ENCODE peak calls at places on chromosomes 16 and 17, in seven cellular contexts. R, B, J, I, U, F and S are unnamed samples.

GRCh38 chr17:44354582-44355309 is 8.9 kb downstream of the FAM171A2 start:
- DNase-seq in B (peak), J (peak), I (peak), R (no peak), F (peak), U (no peak), S (peak)

GRCh38 chr16:15795615-15796014 is 61.2 kb downstream of the MYH11 start:
- DNase-seq in U (no peak), J (no peak), B (no peak), F (no peak), R (no peak), I (no peak), S (no peak)

GRCh38 chr16:46762583-46762982 is 14.4 kb upstream of the MYLK3 start:
- DNase-seq in R (no peak), F (peak), U (no peak), J (no peak), B (no peak), I (no peak), S (no peak)

GRCh38 chr17:36752096-36752888 is 150.9 kb downstream of the MRM1 start:
- DNase-seq in I (no peak), U (no peak), B (no peak), J (no peak), F (no peak), R (no peak), S (no peak)

GRCh38 chr16:4351880-4352279 is 759 bp upstream of the PAM16 start:
- DNase-seq in I (no peak), R (peak), J (no peak), B (no peak), U (peak), F (peak), S (no peak)

GRCh38 chr16:57178793-57179212 is 7.0 kb downstream of the PSME3IP1 start:
- DNase-seq in U (peak), J (no peak), R (peak), I (no peak), B (peak), F (peak), S (no peak)

GRCh38 chr17:49656247-49656646 is 21.6 kb downstream of the SPOP start:
- DNase-seq in B (no peak), F (no peak), J (no peak), U (no peak), R (no peak), I (no peak), S (no peak)

GRCh38 chr17:64155751-64156544 is 26.0 kb upstream of the ERN1 start:
- DNase-seq in I (no peak), F (no peak), R (peak), U (peak), J (no peak), B (no peak), S (no peak)

GRCh38 chr16:9836118-9836736 is 346.0 kb downstream of the GRIN2A start:
- DNase-seq in R (no peak), J (peak), F (peak), U (no peak), I (no peak), B (no peak), S (no peak)

GRCh38 chr17:79852748-79853147 is 13.5 kb upstream of the CBX4 start:
- DNase-seq in F (no peak), I (no peak), R (peak), B (no peak), J (no peak), U (peak), S (no peak)

GRCh38 chr17:50934672-50935200 is 68.6 kb upstream of the TOB1 start:
- DNase-seq in B (no peak), F (no peak), U (no peak), I (no peak), R (no peak), J (no peak), S (no peak)

GRCh38 chr16:85648782-85649181 is 35.7 kb downstream of the GSE1 start:
- DNase-seq in R (peak), I (no peak), B (no peak), U (no peak), F (no peak), J (no peak), S (no peak)

GRCh38 chr17:75536401-75536800 is 10.9 kb downstream of the LLGL2 start:
- DNase-seq in U (no peak), J (no peak), R (no peak), B (no peak), F (peak), I (no peak), S (no peak)
- H4K8ac ChIP-seq in U (no peak), J (no peak), R (no peak), B (no peak), F (no peak), I (no peak), S (peak)

DNA sequence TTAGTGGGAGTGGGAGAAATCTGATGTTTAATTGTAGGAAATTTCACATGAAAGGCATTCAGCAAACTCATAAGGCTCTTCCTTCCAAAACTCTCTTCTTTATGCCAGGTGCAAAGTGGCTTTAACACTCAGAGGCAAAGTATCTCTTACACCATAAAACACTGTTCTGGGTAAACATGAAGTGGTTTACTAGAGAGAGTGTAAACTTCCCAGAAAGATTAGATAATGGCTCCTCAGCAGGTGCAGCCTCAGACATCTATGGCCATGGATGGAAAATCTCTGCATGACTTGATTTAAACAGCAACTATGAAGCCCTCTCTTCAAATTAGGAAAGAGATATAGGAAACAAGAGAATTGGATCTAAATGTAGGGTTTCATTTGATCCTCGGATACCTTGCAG is 583.1 kb upstream of the SALL1 start:
- DNase-seq in I (no peak), J (no peak), U (no peak), R (no peak), B (no peak), F (no peak), S (no peak)
- H4K8ac ChIP-seq in I (no peak), J (no peak), U (no peak), R (no peak), B (no peak), F (no peak), S (no peak)

GRCh38 chr17:6830383-6830986 is 1.0 kb downstream of the TEKT1 start:
- DNase-seq in B (no peak), R (no peak), I (no peak), J (no peak), F (no peak), U (no peak), S (no peak)

DNA sequence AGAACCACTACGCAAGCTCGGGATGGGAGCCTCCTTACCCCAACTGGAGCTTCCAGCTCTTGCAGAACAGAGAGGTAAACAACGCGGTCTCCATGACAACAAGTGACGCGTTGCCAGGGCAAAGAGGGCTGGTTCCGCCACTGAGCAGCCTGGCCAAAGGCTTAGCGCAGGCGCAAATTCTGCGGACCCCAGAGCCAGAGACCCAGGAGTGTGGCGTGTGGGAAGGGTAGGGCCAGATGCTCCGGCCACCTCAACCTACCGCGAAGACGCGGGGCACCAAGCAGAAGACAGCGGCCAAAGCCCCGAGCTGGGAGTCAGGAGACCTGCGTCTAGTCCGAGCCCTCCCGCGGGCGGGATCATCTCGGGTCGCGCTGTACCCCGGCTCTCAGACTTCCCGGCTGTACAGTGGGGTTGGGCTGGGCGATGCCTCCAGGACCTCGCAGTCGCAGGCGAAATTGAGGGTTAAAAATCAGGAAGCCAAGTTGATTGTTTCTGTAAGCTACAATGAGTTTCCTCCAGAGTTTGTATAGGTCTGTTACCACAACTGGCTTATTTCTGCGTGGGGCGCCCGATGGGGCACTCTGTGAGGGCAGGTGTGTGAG is at the start of gene TEKT1:
- DNase-seq in J (peak), R (peak), I (peak), U (peak), F (peak), B (peak), S (peak)
- H4K8ac ChIP-seq in J (no peak), R (no peak), I (no peak), U (no peak), F (no peak), B (no peak), S (no peak)

DNA sequence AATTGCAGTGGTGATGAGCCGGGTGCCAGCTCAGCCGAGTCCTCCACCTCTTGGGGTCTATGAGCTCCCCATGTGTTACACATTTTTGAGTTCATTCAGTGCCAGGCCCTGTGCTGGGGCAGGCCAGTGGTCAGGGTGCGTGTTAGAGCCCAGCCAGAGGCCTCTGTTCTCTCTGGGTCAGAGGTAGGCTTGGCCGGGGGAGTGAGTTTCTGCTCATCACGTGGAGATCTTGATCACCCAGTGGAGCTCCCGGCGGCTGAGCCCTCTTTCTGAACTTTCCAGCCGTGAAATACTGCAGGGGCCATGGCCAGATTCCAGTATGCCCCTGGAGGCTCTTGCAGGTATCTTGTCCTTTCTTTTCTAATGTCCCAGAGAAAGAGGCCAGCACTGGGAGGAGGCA is 93.0 kb downstream of the RAP1GAP2 start:
- DNase-seq in R (no peak), U (no peak), J (no peak), I (peak), B (no peak), F (peak), S (no peak)
- H4K8ac ChIP-seq in R (no peak), U (no peak), J (no peak), I (no peak), B (no peak), F (no peak), S (no peak)

GRCh38 chr16:89691231-89691985 is 4.9 kb downstream of the CDK10 start:
- DNase-seq in I (no peak), B (no peak), F (no peak), U (no peak), R (no peak), J (no peak), S (no peak)

GRCh38 chr16:89691986-89692569 is 5.6 kb downstream of the CDK10 start:
- DNase-seq in U (no peak), F (no peak), R (no peak), J (no peak), I (no peak), B (no peak), S (no peak)

GRCh38 chr16:89695086-89695874 is 6.2 kb downstream of the SPATA2L start:
- DNase-seq in I (no peak), F (no peak), U (no peak), B (no peak), R (no peak), J (no peak), S (no peak)

GRCh38 chr16:89693931-89694783 is 7.3 kb downstream of the SPATA2L start:
- DNase-seq in U (no peak), F (no peak), R (no peak), J (no peak), I (no peak), B (no peak), S (no peak)

GRCh38 chr16:89693289-89693731 is 6.8 kb downstream of the CDK10 start:
- DNase-seq in F (no peak), U (no peak), B (no peak), R (no peak), J (no peak), I (no peak), S (no peak)
- H4K8ac ChIP-seq in F (no peak), U (no peak), B (no peak), R (no peak), J (no peak), I (no peak), S (no peak)

GRCh38 chr17:47877368-47878034 is 18.5 kb upstream of the SP2 start:
- DNase-seq in B (no peak), U (peak), I (no peak), F (no peak), R (no peak), J (no peak), S (no peak)
- H4K8ac ChIP-seq in B (no peak), U (peak), I (no peak), F (no peak), R (peak), J (no peak), S (no peak)